ENCODE peak calls at places on chromosomes 11 and 22, in ten cellular contexts. Q, H, P, E, O, D, S, K, X and R are unnamed samples.

GRCh38 chr11:78660451-78660850 is 85.8 kb upstream of the NARS2 start:
- DNase-seq in Q (no peak), H (peak), P (no peak), E (peak), O (no peak), D (peak), S (no peak), K (no peak), X (no peak), R (no peak)

GRCh38 chr11:44351898-44352498 is 42.1 kb upstream of the ALX4 start:
- DNase-seq in Q (no peak), H (no peak), P (no peak), E (no peak), O (no peak), D (no peak), S (no peak), K (peak), X (no peak), R (no peak)

GRCh38 chr11:95076416-95076815 is 9.7 kb downstream of the SRSF8 start:
- DNase-seq in Q (no peak), H (peak), P (no peak), E (peak), O (no peak), D (no peak), S (no peak), K (peak), X (no peak), R (no peak)

GRCh38 chr11:95924414-95924760 is 480 bp upstream of the MTMR2 start:
- DNase-seq in Q (no peak), H (peak), P (no peak), E (peak), O (peak), D (no peak), S (no peak), K (peak), X (no peak), R (no peak)

GRCh38 chr11:65290448-65291165 is 24.1 kb upstream of the CDC42EP2 start:
- DNase-seq in Q (no peak), H (peak), P (peak), E (peak), O (no peak), D (peak), S (peak), K (peak), X (peak), R (peak)

GRCh38 chr22:21730535-21731308 is 4.9 kb downstream of the YPEL1 start:
- DNase-seq in Q (no peak), H (no peak), P (no peak), E (no peak), O (no peak), D (no peak), S (no peak), K (no peak), X (no peak), R (no peak)

GRCh38 chr11:3989891-3990290 is 104.7 kb upstream of the RRM1 start:
- DNase-seq in Q (no peak), H (no peak), P (no peak), E (no peak), O (no peak), D (no peak), S (no peak), K (no peak), X (no peak), R (no peak)

GRCh38 chr11:72144807-72145565 is 9.5 kb downstream of the FOLR3 start:
- DNase-seq in Q (no peak), H (peak), P (no peak), E (no peak), O (no peak), D (no peak), S (no peak), K (peak), X (no peak), R (no peak)

GRCh38 chr11:69131644-69132300 is 24.0 kb upstream of the SMIM38 start:
- DNase-seq in Q (peak), H (peak), P (peak), E (peak), O (peak), D (peak), S (peak), K (peak), X (no peak), R (peak)

GRCh38 chr11:71252782-71253730 is 679 bp upstream of the SHANK2 start:
- DNase-seq in Q (no peak), H (peak), P (no peak), E (peak), O (no peak), D (no peak), S (peak), K (peak), X (no peak), R (peak)

GRCh38 chr22:44191036-44191454 is 10.3 kb downstream of the PARVG start:
- DNase-seq in Q (no peak), H (no peak), P (no peak), E (no peak), O (no peak), D (peak), S (no peak), K (no peak), X (no peak), R (no peak)

GRCh38 chr11:6234314-6235031 is at the start of gene FHIP1B:
- DNase-seq in Q (peak), H (peak), P (peak), E (peak), O (peak), D (peak), S (peak), K (peak), X (peak), R (peak)

GRCh38 chr22:42296883-42297282 is 26.4 kb upstream of the TCF20 start:
- DNase-seq in Q (no peak), H (no peak), P (no peak), E (no peak), O (no peak), D (no peak), S (no peak), K (no peak), X (no peak), R (no peak)

GRCh38 chr22:27718186-27719032 is 83.1 kb downstream of the MN1 start:
- DNase-seq in Q (no peak), H (peak), P (peak), E (peak), O (no peak), D (peak), S (no peak), K (peak), X (peak), R (no peak)

GRCh38 chr22:28142361-28142801 is 223.3 kb upstream of the PITPNB start:
- DNase-seq in Q (no peak), H (peak), P (no peak), E (peak), O (no peak), D (no peak), S (no peak), K (no peak), X (no peak), R (no peak)

GRCh38 chr11:70134490-70134889 is 56.4 kb downstream of the ANO1 start:
- DNase-seq in Q (no peak), H (no peak), P (no peak), E (no peak), O (no peak), D (no peak), S (no peak), K (no peak), X (no peak), R (no peak)

GRCh38 chr11:2927851-2928604 is 1.2 kb downstream of the PHLDA2 start:
- DNase-seq in Q (no peak), H (peak), P (peak), E (no peak), O (no peak), D (no peak), S (peak), K (peak), X (no peak), R (no peak)

GRCh38 chr11:129279326-129280026 is 87.4 kb upstream of the ARHGAP32 start:
- DNase-seq in Q (peak), H (peak), P (peak), E (peak), O (peak), D (peak), S (peak), K (peak), X (peak), R (peak)
- H3K4me3 ChIP-seq in Q (peak), H (peak), P (peak), E (peak), O (peak), D (peak), S (peak), K (peak), X (peak), R (peak)

GRCh38 chr11:116731821-116732739 is 40.7 kb downstream of the BUD13 start:
- DNase-seq in Q (no peak), H (no peak), P (no peak), E (no peak), O (no peak), D (peak), S (no peak), K (no peak), X (no peak), R (peak)
- H3K4me3 ChIP-seq in Q (peak), H (no peak), P (no peak), E (no peak), O (no peak), D (no peak), S (no peak), K (no peak), X (no peak), R (no peak)

GRCh38 chr22:30250713-30251267 is 4.2 kb upstream of the LIF start:
- DNase-seq in Q (no peak), H (peak), P (no peak), E (no peak), O (no peak), D (peak), S (no peak), K (peak), X (no peak), R (no peak)

GRCh38 chr22:30247974-30248373 is 1.4 kb upstream of the LIF start:
- DNase-seq in Q (no peak), H (no peak), P (no peak), E (no peak), O (no peak), D (no peak), S (no peak), K (no peak), X (no peak), R (no peak)

GRCh38 chr22:30250039-30250565 is 3.5 kb upstream of the LIF start:
- DNase-seq in Q (no peak), H (no peak), P (no peak), E (no peak), O (no peak), D (peak), S (no peak), K (no peak), X (no peak), R (no peak)

GRCh38 chr22:30248484-30248883 is 1.9 kb upstream of the LIF start:
- DNase-seq in Q (no peak), H (no peak), P (no peak), E (no peak), O (no peak), D (peak), S (no peak), K (no peak), X (no peak), R (no peak)

GRCh38 chr22:30249049-30250038 is 2.8 kb upstream of the LIF start:
- DNase-seq in Q (no peak), H (no peak), P (peak), E (no peak), O (no peak), D (peak), S (no peak), K (no peak), X (no peak), R (no peak)
- H3K4me3 ChIP-seq in Q (no peak), H (no peak), P (peak), E (no peak), O (no peak), D (no peak), S (no peak), K (peak), X (no peak), R (no peak)

GRCh38 chr11:19867064-19867463 is 154.4 kb downstream of the NAV2 start:
- DNase-seq in Q (no peak), H (no peak), P (no peak), E (no peak), O (no peak), D (no peak), S (no peak), K (no peak), X (no peak), R (no peak)

GRCh38 chr11:19869466-19869865 is 156.8 kb downstream of the NAV2 start:
- DNase-seq in Q (no peak), H (no peak), P (no peak), E (no peak), O (no peak), D (no peak), S (no peak), K (no peak), X (no peak), R (no peak)

GRCh38 chr11:19869946-19870589 is 157.4 kb downstream of the NAV2 start:
- DNase-seq in Q (no peak), H (no peak), P (no peak), E (no peak), O (no peak), D (no peak), S (no peak), K (no peak), X (no peak), R (no peak)

GRCh38 chr11:19868871-19869270 is 156.2 kb downstream of the NAV2 start:
- DNase-seq in Q (no peak), H (peak), P (no peak), E (peak), O (no peak), D (no peak), S (no peak), K (no peak), X (no peak), R (no peak)

DNA sequence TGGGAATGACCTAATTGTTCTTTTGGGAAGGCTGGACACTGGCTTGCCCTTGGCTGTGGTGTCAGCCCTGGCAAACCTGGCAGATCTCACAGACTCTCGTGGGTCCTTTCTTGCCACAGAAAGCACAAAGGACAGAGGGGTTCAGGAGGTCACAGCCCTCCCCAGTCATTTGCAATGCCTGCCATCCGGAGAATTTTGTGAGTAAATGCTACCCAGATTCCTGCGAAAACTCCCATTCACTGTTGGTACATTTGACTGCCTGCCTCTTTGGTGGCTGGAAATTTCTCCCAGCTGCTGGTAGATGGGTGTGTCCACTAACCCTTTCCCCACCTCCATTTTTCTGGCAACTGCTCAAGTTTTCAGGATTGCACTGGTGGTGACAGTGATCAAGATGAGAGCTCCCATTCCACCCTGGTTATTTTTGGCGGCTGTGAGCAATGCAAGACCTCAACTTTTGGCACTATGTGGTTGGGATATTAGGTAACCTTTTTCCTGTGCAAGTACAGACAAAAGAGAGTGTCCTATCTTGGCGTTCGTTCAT is 155.7 kb downstream of the NAV2 start:
- DNase-seq in Q (no peak), H (peak), P (peak), E (peak), O (no peak), D (no peak), S (no peak), K (no peak), X (peak), R (no peak)
- H3K4me3 ChIP-seq in Q (no peak), H (no peak), P (peak), E (no peak), O (no peak), D (no peak), S (no peak), K (no peak), X (no peak), R (no peak)

GRCh38 chr11:114346709-114347141 is 50.5 kb downstream of the NNMT start:
- DNase-seq in Q (no peak), H (no peak), P (no peak), E (no peak), O (no peak), D (no peak), S (no peak), K (peak), X (no peak), R (no peak)
- H3K4me3 ChIP-seq in Q (no peak), H (no peak), P (peak), E (no peak), O (no peak), D (no peak), S (no peak), K (peak), X (no peak), R (no peak)